ENCODE peak calls at places on chromosomes 6 and 20, in nine cellular contexts. One of them, this sample, is unnamed. For H3K4me1, the result is how much of the 10 kb centered on the place peaks cover.

GRCh38 chr6:82741325-82741995 is 324.2 kb downstream of the UBE3D start:
- DNase-seq in hepatocyte: no peak
- DNase-seq in HCT116: no peak
- DNase-seq in right atrium auricular region: no peak
- DNase-seq in cardiac muscle cell: no peak
- DNase-seq in heart right ventricle: no peak
- DNase-seq in CD4-positive, alpha-beta memory T cell: no peak
- DNase-seq in colonic mucosa: no peak
- DNase-seq in PC-3: no peak
- DNase-seq in this sample: no peak

GRCh38 chr6:71967436-71967835 is 81.1 kb downstream of the RIMS1 start:
- DNase-seq in heart right ventricle: no peak
- DNase-seq in cardiac muscle cell: no peak
- DNase-seq in right atrium auricular region: no peak
- DNase-seq in hepatocyte: no peak
- DNase-seq in colonic mucosa: no peak
- DNase-seq in HCT116: no peak
- DNase-seq in PC-3: no peak
- DNase-seq in CD4-positive, alpha-beta memory T cell: no peak
- DNase-seq in this sample: no peak

GRCh38 chr6:30192076-30192475 is 21.1 kb downstream of the TRIM26 start:
- DNase-seq in colonic mucosa: no peak
- DNase-seq in CD4-positive, alpha-beta memory T cell: no peak
- DNase-seq in heart right ventricle: no peak
- DNase-seq in hepatocyte: no peak
- DNase-seq in HCT116: no peak
- DNase-seq in right atrium auricular region: no peak
- DNase-seq in cardiac muscle cell: no peak
- DNase-seq in PC-3: no peak
- DNase-seq in this sample: no peak

GRCh38 chr6:26017567-26017966 is 55.0 kb downstream of the TRIM38 start:
- DNase-seq in HCT116: no peak
- DNase-seq in heart right ventricle: peak
- DNase-seq in cardiac muscle cell: peak
- DNase-seq in CD4-positive, alpha-beta memory T cell: peak
- DNase-seq in PC-3: no peak
- DNase-seq in right atrium auricular region: peak
- DNase-seq in colonic mucosa: peak
- DNase-seq in hepatocyte: no peak
- DNase-seq in this sample: peak

GRCh38 chr6:79895382-79896100 is 51.8 kb downstream of the ELOVL4 start:
- DNase-seq in HCT116: no peak
- DNase-seq in hepatocyte: no peak
- DNase-seq in right atrium auricular region: no peak
- DNase-seq in PC-3: peak
- DNase-seq in cardiac muscle cell: no peak
- DNase-seq in heart right ventricle: no peak
- DNase-seq in colonic mucosa: no peak
- DNase-seq in CD4-positive, alpha-beta memory T cell: no peak
- DNase-seq in this sample: no peak

GRCh38 chr20:58447733-58448391 is 58.8 kb downstream of the VAPB start:
- DNase-seq in right atrium auricular region: no peak
- DNase-seq in HCT116: peak
- DNase-seq in colonic mucosa: peak
- DNase-seq in CD4-positive, alpha-beta memory T cell: peak
- DNase-seq in cardiac muscle cell: peak
- DNase-seq in heart right ventricle: no peak
- DNase-seq in PC-3: peak
- DNase-seq in hepatocyte: peak
- DNase-seq in this sample: peak

GRCh38 chr20:6079011-6079410 is 25.2 kb upstream of the LRRN4 start:
- DNase-seq in heart right ventricle: no peak
- DNase-seq in colonic mucosa: no peak
- DNase-seq in right atrium auricular region: no peak
- DNase-seq in CD4-positive, alpha-beta memory T cell: no peak
- DNase-seq in cardiac muscle cell: no peak
- DNase-seq in HCT116: no peak
- DNase-seq in hepatocyte: no peak
- DNase-seq in PC-3: no peak
- DNase-seq in this sample: no peak

GRCh38 chr6:158194487-158195280 is 26.5 kb downstream of the GTF2H5 start:
- DNase-seq in cardiac muscle cell: no peak
- DNase-seq in CD4-positive, alpha-beta memory T cell: no peak
- DNase-seq in colonic mucosa: no peak
- DNase-seq in right atrium auricular region: no peak
- DNase-seq in HCT116: no peak
- DNase-seq in hepatocyte: no peak
- DNase-seq in heart right ventricle: no peak
- DNase-seq in PC-3: no peak
- DNase-seq in this sample: no peak

GRCh38 chr6:43891072-43891870 is 121.3 kb downstream of the VEGFA start:
- DNase-seq in PC-3: no peak
- DNase-seq in hepatocyte: no peak
- DNase-seq in HCT116: no peak
- DNase-seq in right atrium auricular region: no peak
- DNase-seq in colonic mucosa: no peak
- DNase-seq in cardiac muscle cell: no peak
- DNase-seq in CD4-positive, alpha-beta memory T cell: no peak
- DNase-seq in heart right ventricle: no peak
- DNase-seq in this sample: no peak

GRCh38 chr6:112269165-112269564 is 14.8 kb upstream of the LAMA4 start:
- DNase-seq in heart right ventricle: peak
- DNase-seq in HCT116: no peak
- DNase-seq in CD4-positive, alpha-beta memory T cell: no peak
- DNase-seq in PC-3: peak
- DNase-seq in cardiac muscle cell: peak
- DNase-seq in colonic mucosa: no peak
- DNase-seq in right atrium auricular region: no peak
- DNase-seq in hepatocyte: no peak
- DNase-seq in this sample: no peak

GRCh38 chr6:47729019-47729418 is 30.6 kb downstream of the ADGRF4 start:
- DNase-seq in PC-3: peak
- DNase-seq in heart right ventricle: no peak
- DNase-seq in cardiac muscle cell: no peak
- DNase-seq in colonic mucosa: no peak
- DNase-seq in CD4-positive, alpha-beta memory T cell: no peak
- DNase-seq in hepatocyte: no peak
- DNase-seq in HCT116: no peak
- DNase-seq in right atrium auricular region: no peak
- DNase-seq in this sample: no peak

GRCh38 chr20:57941572-57942381 is 232.0 kb upstream of the PMEPA1 start:
- DNase-seq in right atrium auricular region: no peak
- DNase-seq in hepatocyte: peak
- DNase-seq in colonic mucosa: peak
- DNase-seq in heart right ventricle: no peak
- DNase-seq in CD4-positive, alpha-beta memory T cell: no peak
- DNase-seq in PC-3: peak
- DNase-seq in HCT116: no peak
- DNase-seq in cardiac muscle cell: no peak
- DNase-seq in this sample: no peak

GRCh38 chr20:46204594-46205205 is 86.6 kb downstream of the CD40 start:
- DNase-seq in cardiac muscle cell: no peak
- DNase-seq in hepatocyte: no peak
- DNase-seq in right atrium auricular region: no peak
- DNase-seq in colonic mucosa: no peak
- DNase-seq in heart right ventricle: no peak
- DNase-seq in HCT116: no peak
- DNase-seq in PC-3: no peak
- DNase-seq in CD4-positive, alpha-beta memory T cell: no peak
- DNase-seq in this sample: no peak

GRCh38 chr6:162448294-162448693 is 279.3 kb downstream of the PRKN start:
- DNase-seq in heart right ventricle: no peak
- DNase-seq in hepatocyte: no peak
- DNase-seq in colonic mucosa: no peak
- DNase-seq in CD4-positive, alpha-beta memory T cell: no peak
- DNase-seq in PC-3: no peak
- DNase-seq in right atrium auricular region: no peak
- DNase-seq in HCT116: no peak
- DNase-seq in cardiac muscle cell: no peak
- DNase-seq in this sample: no peak

GRCh38 chr6:100968934-100969333 is 87.8 kb upstream of the ASCC3 start:
- DNase-seq in colonic mucosa: no peak
- DNase-seq in PC-3: no peak
- DNase-seq in cardiac muscle cell: no peak
- DNase-seq in CD4-positive, alpha-beta memory T cell: no peak
- DNase-seq in HCT116: no peak
- DNase-seq in right atrium auricular region: no peak
- DNase-seq in heart right ventricle: no peak
- DNase-seq in hepatocyte: no peak
- DNase-seq in this sample: no peak

GRCh38 chr20:53162251-53162835 is 190.2 kb downstream of the TSHZ2 start:
- DNase-seq in heart right ventricle: peak
- DNase-seq in CD4-positive, alpha-beta memory T cell: no peak
- DNase-seq in cardiac muscle cell: peak
- DNase-seq in colonic mucosa: no peak
- DNase-seq in HCT116: peak
- DNase-seq in right atrium auricular region: peak
- DNase-seq in PC-3: peak
- DNase-seq in hepatocyte: peak
- DNase-seq in this sample: no peak

GRCh38 chr6:168825226-168826077 is 384.5 kb downstream of the SMOC2 start:
- DNase-seq in heart right ventricle: no peak
- DNase-seq in HCT116: no peak
- DNase-seq in CD4-positive, alpha-beta memory T cell: no peak
- DNase-seq in colonic mucosa: no peak
- DNase-seq in hepatocyte: no peak
- DNase-seq in PC-3: no peak
- DNase-seq in cardiac muscle cell: no peak
- DNase-seq in right atrium auricular region: no peak
- DNase-seq in this sample: no peak

GRCh38 chr6:158910484-158911075 is 89.4 kb downstream of the RSPH3 start:
- DNase-seq in CD4-positive, alpha-beta memory T cell: no peak
- DNase-seq in heart right ventricle: no peak
- DNase-seq in right atrium auricular region: no peak
- DNase-seq in hepatocyte: peak
- DNase-seq in PC-3: peak
- DNase-seq in colonic mucosa: no peak
- DNase-seq in cardiac muscle cell: no peak
- DNase-seq in HCT116: no peak
- DNase-seq in this sample: peak

GRCh38 chr20:3811421-3812258 is 8.7 kb upstream of the AP5S1 start:
- DNase-seq in heart right ventricle: peak
- DNase-seq in colonic mucosa: peak
- DNase-seq in HCT116: peak
- DNase-seq in right atrium auricular region: peak
- DNase-seq in hepatocyte: peak
- DNase-seq in CD4-positive, alpha-beta memory T cell: peak
- DNase-seq in cardiac muscle cell: peak
- DNase-seq in PC-3: peak
- DNase-seq in this sample: peak
- H3K4me1 ChIP-seq in heart right ventricle: under half
- H3K4me1 ChIP-seq in colonic mucosa: under half
- H3K4me1 ChIP-seq in HCT116: half or more
- H3K4me1 ChIP-seq in right atrium auricular region: under half
- H3K4me1 ChIP-seq in hepatocyte: under half
- H3K4me1 ChIP-seq in CD4-positive, alpha-beta memory T cell: half or more
- H3K4me1 ChIP-seq in cardiac muscle cell: under half
- H3K4me1 ChIP-seq in PC-3: half or more
- H3K4me1 ChIP-seq in this sample: under half

GRCh38 chr20:64222851-64223525 is 32.6 kb upstream of the PCMTD2 start:
- DNase-seq in CD4-positive, alpha-beta memory T cell: no peak
- DNase-seq in hepatocyte: no peak
- DNase-seq in HCT116: no peak
- DNase-seq in PC-3: no peak
- DNase-seq in cardiac muscle cell: no peak
- DNase-seq in colonic mucosa: no peak
- DNase-seq in heart right ventricle: no peak
- DNase-seq in right atrium auricular region: no peak
- DNase-seq in this sample: peak
- H3K4me1 ChIP-seq in CD4-positive, alpha-beta memory T cell: half or more
- H3K4me1 ChIP-seq in hepatocyte: under half
- H3K4me1 ChIP-seq in HCT116: under half
- H3K4me1 ChIP-seq in PC-3: under half
- H3K4me1 ChIP-seq in cardiac muscle cell: under half
- H3K4me1 ChIP-seq in colonic mucosa: under half
- H3K4me1 ChIP-seq in heart right ventricle: under half
- H3K4me1 ChIP-seq in right atrium auricular region: under half
- H3K4me1 ChIP-seq in this sample: under half

DNA sequence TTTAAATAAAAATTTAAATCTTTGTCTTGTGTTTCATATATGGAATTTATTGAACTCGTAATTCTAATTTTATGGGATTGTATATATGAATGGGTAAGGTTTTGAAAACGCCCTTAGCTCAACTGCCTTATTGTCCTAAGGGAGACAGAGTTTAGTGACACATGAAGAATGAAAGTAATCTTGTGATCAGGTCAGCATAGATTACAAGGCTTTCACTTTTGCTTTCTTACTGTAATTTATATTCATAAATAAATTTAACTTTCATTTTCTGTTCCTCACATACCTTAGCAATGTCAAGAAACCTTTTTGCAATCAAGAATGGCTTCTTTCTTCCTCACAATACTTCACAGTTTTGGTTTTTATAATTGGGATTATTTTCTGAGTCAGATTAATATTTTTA is 14.4 kb downstream of the KPNA5 start:
- DNase-seq in HCT116: no peak
- DNase-seq in hepatocyte: no peak
- DNase-seq in heart right ventricle: no peak
- DNase-seq in colonic mucosa: no peak
- DNase-seq in cardiac muscle cell: no peak
- DNase-seq in CD4-positive, alpha-beta memory T cell: no peak
- DNase-seq in PC-3: no peak
- DNase-seq in right atrium auricular region: no peak
- DNase-seq in this sample: no peak
- H3K4me1 ChIP-seq in HCT116: under half
- H3K4me1 ChIP-seq in hepatocyte: under half
- H3K4me1 ChIP-seq in heart right ventricle: under half
- H3K4me1 ChIP-seq in colonic mucosa: under half
- H3K4me1 ChIP-seq in cardiac muscle cell: under half
- H3K4me1 ChIP-seq in CD4-positive, alpha-beta memory T cell: under half
- H3K4me1 ChIP-seq in PC-3: under half
- H3K4me1 ChIP-seq in right atrium auricular region: under half
- H3K4me1 ChIP-seq in this sample: under half

GRCh38 chr6:39199976-39200375 is 29.3 kb downstream of the KCNK5 start:
- DNase-seq in right atrium auricular region: no peak
- DNase-seq in PC-3: no peak
- DNase-seq in cardiac muscle cell: no peak
- DNase-seq in heart right ventricle: no peak
- DNase-seq in hepatocyte: no peak
- DNase-seq in HCT116: no peak
- DNase-seq in colonic mucosa: no peak
- DNase-seq in CD4-positive, alpha-beta memory T cell: no peak
- DNase-seq in this sample: no peak
- H3K4me1 ChIP-seq in right atrium auricular region: under half
- H3K4me1 ChIP-seq in PC-3: under half
- H3K4me1 ChIP-seq in cardiac muscle cell: under half
- H3K4me1 ChIP-seq in heart right ventricle: under half
- H3K4me1 ChIP-seq in hepatocyte: half or more
- H3K4me1 ChIP-seq in HCT116: under half
- H3K4me1 ChIP-seq in colonic mucosa: under half
- H3K4me1 ChIP-seq in CD4-positive, alpha-beta memory T cell: under half
- H3K4me1 ChIP-seq in this sample: under half

GRCh38 chr6:139762587-139763031 is 388.2 kb upstream of the CITED2 start:
- DNase-seq in hepatocyte: no peak
- DNase-seq in cardiac muscle cell: peak
- DNase-seq in HCT116: no peak
- DNase-seq in PC-3: peak
- DNase-seq in heart right ventricle: no peak
- DNase-seq in colonic mucosa: no peak
- DNase-seq in right atrium auricular region: no peak
- DNase-seq in CD4-positive, alpha-beta memory T cell: no peak
- DNase-seq in this sample: no peak
- H3K4me1 ChIP-seq in hepatocyte: under half
- H3K4me1 ChIP-seq in cardiac muscle cell: under half
- H3K4me1 ChIP-seq in HCT116: under half
- H3K4me1 ChIP-seq in PC-3: under half
- H3K4me1 ChIP-seq in heart right ventricle: under half
- H3K4me1 ChIP-seq in colonic mucosa: under half
- H3K4me1 ChIP-seq in right atrium auricular region: under half
- H3K4me1 ChIP-seq in CD4-positive, alpha-beta memory T cell: under half
- H3K4me1 ChIP-seq in this sample: under half